ENCODE peak calls at places on chromosomes 2 and 18, in six cellular contexts. D, A, G, P, L and Q are unnamed samples.

GRCh38 chr18:48161911-48162698 is 231.6 kb upstream of the SMAD2 start:
- DNase-seq in D (no peak), A (no peak), G (no peak), P (no peak), L (no peak), Q (peak; percentile 50)

GRCh38 chr2:197504512-197504911 is 4.3 kb downstream of the HSPE1 start:
- DNase-seq in D (no peak), A (no peak), G (no peak), P (no peak), L (no peak), Q (no peak)

GRCh38 chr2:46364797-46365457 is 67.7 kb downstream of the EPAS1 start:
- DNase-seq in D (peak; percentile 77), A (no peak), G (peak; percentile 70), P (peak; percentile 67), L (no peak), Q (peak; percentile 54)

GRCh38 chr2:43429366-43429765 is 166.5 kb downstream of the THADA start:
- DNase-seq in D (no peak), A (no peak), G (peak; percentile 74), P (no peak), L (no peak), Q (no peak)

GRCh38 chr2:46377287-46377605 is 80.0 kb downstream of the EPAS1 start:
- DNase-seq in D (no peak), A (peak; percentile 65), G (no peak), P (peak; percentile 18), L (no peak), Q (peak; percentile 48)

GRCh38 chr2:2828774-2829368 is 497.8 kb upstream of the MYT1L start:
- DNase-seq in D (no peak), A (no peak), G (no peak), P (no peak), L (no peak), Q (no peak)

GRCh38 chr18:12027046-12027445 is 45.7 kb downstream of the IMPA2 start:
- DNase-seq in D (no peak), A (no peak), G (peak; percentile 88), P (no peak), L (no peak), Q (no peak)

GRCh38 chr2:3613524-3613905 is 18.6 kb downstream of the COLEC11 start:
- DNase-seq in D (no peak), A (no peak), G (no peak), P (no peak), L (no peak), Q (no peak)

GRCh38 chr2:118003396-118003824 is 10.5 kb downstream of the CCDC93 start:
- DNase-seq in D (peak; percentile 87), A (peak; percentile 46), G (peak; percentile 82), P (peak; percentile 79), L (peak; percentile 56), Q (peak; percentile 46)

GRCh38 chr2:142179686-142180085 is 48.9 kb upstream of the LRP1B start:
- DNase-seq in D (no peak), A (no peak), G (peak; percentile 40), P (no peak), L (no peak), Q (peak; percentile 8)

GRCh38 chr2:30511122-30512083 is 64.4 kb downstream of the LCLAT1 start:
- DNase-seq in D (peak; percentile 81), A (peak; percentile 57), G (peak; percentile 41), P (no peak), L (no peak), Q (no peak)

GRCh38 chr2:239038773-239039478 is 191.0 kb downstream of the TWIST2 start:
- DNase-seq in D (no peak), A (no peak), G (no peak), P (no peak), L (no peak), Q (no peak)

GRCh38 chr18:31990823-31991222 is 27.8 kb upstream of the RNF125 start:
- DNase-seq in D (no peak), A (no peak), G (peak; percentile 21), P (no peak), L (no peak), Q (no peak)

GRCh38 chr2:241575624-241576292 is 17.2 kb downstream of the BOK start:
- DNase-seq in D (no peak), A (no peak), G (no peak), P (no peak), L (no peak), Q (peak; percentile 32)

GRCh38 chr2:25743132-25743830 is 69.9 kb upstream of the DTNB start:
- DNase-seq in D (no peak), A (no peak), G (no peak), P (no peak), L (no peak), Q (no peak)

GRCh38 chr2:71646028-71646427 is 192.7 kb downstream of the DYSF start:
- DNase-seq in D (peak; percentile 17), A (peak; percentile 36), G (peak; percentile 79), P (no peak), L (no peak), Q (no peak)

DNA sequence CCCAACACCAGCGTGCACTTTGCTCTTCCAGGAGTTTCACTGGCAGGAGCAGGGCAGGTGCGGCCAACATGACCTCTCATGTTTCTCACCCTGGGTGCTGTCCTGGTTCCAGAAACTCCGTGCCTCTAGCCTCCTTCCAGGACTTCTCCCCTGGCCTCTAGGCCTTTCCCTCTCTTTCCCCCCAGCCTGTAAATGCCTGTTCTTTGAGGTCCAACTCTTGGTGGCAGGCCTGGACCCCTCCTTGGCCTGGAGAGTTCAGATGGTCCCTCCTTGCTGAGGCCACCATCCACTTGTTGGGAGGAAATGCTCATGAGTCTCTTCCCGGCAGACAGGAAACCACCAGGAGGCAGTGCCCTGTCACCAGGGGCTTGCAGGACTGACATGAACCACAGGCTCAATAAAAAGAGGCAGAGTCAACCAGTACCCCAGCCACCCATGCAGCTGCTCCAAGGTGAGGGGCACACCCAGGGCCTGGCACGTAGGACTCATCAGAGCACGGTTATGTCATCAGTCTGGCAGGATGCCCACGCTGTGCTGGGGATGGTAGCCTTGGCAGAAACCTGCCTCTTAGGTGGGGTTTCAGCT is 1.5 kb downstream of the MALL start:
- DNase-seq in D (no peak), A (no peak), G (peak; percentile 88), P (no peak), L (no peak), Q (no peak)
- H3K4me3 ChIP-seq in D (no peak overlapping the region), A (no peak overlapping the region), G (peak overlapping the region; percentile 91), P (no peak overlapping the region), L (no peak overlapping the region), Q (no peak overlapping the region)

DNA sequence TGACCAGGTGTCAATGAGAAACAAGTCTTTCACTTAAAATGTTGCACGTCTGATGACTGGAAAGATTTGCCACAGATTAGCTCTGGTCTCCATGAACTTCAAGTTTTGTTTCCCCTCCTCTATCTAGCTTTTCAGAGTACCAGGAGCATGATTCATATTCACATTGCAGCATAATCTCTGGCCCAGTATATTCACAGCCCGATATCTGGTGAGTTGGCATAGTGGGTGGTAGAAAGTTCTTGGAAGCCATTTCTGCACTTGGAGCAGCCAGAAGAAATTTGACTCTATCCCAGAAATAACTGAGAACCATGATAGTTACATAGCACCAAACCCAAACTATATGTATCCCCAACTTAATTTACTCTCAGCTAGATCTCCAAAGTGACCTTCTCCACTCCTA is 503.9 kb downstream of the PID1 start:
- DNase-seq in D (peak; percentile 66), A (no peak), G (peak; percentile 7), P (no peak), L (no peak), Q (no peak)
- H3K4me3 ChIP-seq in D (no peak overlapping the region), A (no peak overlapping the region), G (no peak overlapping the region), P (no peak overlapping the region), L (no peak overlapping the region), Q (no peak overlapping the region)

GRCh38 chr2:186749179-186749578 is 55.3 kb downstream of the FAM171B start:
- DNase-seq in D (no peak), A (no peak), G (peak; percentile 8), P (no peak), L (no peak), Q (no peak)

GRCh38 chr2:186755066-186755465 is 61.2 kb downstream of the FAM171B start:
- DNase-seq in D (peak; percentile 54), A (no peak), G (peak; percentile 9), P (no peak), L (no peak), Q (no peak)

GRCh38 chr2:186751078-186751477 is 57.2 kb downstream of the FAM171B start:
- DNase-seq in D (no peak), A (no peak), G (no peak), P (no peak), L (peak; percentile 6), Q (no peak)

GRCh38 chr2:186748354-186748753 is 54.5 kb downstream of the FAM171B start:
- DNase-seq in D (no peak), A (no peak), G (peak; percentile 34), P (no peak), L (no peak), Q (no peak)

GRCh38 chr2:186751790-186752189 is 57.9 kb downstream of the FAM171B start:
- DNase-seq in D (no peak), A (no peak), G (peak; percentile 36), P (no peak), L (no peak), Q (no peak)
- H3K4me3 ChIP-seq in D (no peak overlapping the region), A (no peak overlapping the region), G (no peak overlapping the region), P (no peak overlapping the region), L (no peak overlapping the region), Q (no peak overlapping the region)

GRCh38 chr18:55301196-55301540 is 286.8 kb downstream of the TCF4 start:
- DNase-seq in D (peak; percentile 47), A (no peak), G (no peak), P (peak; percentile 58), L (no peak), Q (no peak)
- H3K4me3 ChIP-seq in D (peak overlapping the region; percentile 6), A (no peak overlapping the region), G (no peak overlapping the region), P (no peak overlapping the region), L (no peak overlapping the region), Q (no peak overlapping the region)

GRCh38 chr18:49786019-49786720 is 27.2 kb downstream of the ACAA2 start:
- DNase-seq in D (no peak), A (no peak), G (no peak), P (no peak), L (no peak), Q (no peak)

GRCh38 chr18:49784427-49785185 is 28.7 kb downstream of the ACAA2 start:
- DNase-seq in D (peak; percentile 67), A (no peak), G (peak; percentile 60), P (no peak), L (no peak), Q (no peak)

GRCh38 chr18:49788327-49788908 is 24.9 kb downstream of the ACAA2 start:
- DNase-seq in D (peak; percentile 47), A (no peak), G (peak; percentile 36), P (no peak), L (no peak), Q (no peak)
- H3K4me3 ChIP-seq in D (no peak overlapping the region), A (no peak overlapping the region), G (no peak overlapping the region), P (no peak overlapping the region), L (no peak overlapping the region), Q (no peak overlapping the region)

GRCh38 chr2:126863336-126864015 is 35.2 kb upstream of the TEX51 start:
- DNase-seq in D (no peak), A (no peak), G (no peak), P (no peak), L (no peak), Q (no peak)
- H3K4me3 ChIP-seq in D (no peak overlapping the region), A (no peak overlapping the region), G (no peak overlapping the region), P (no peak overlapping the region), L (no peak overlapping the region), Q (no peak overlapping the region)